ENCODE peak calls at places on chromosomes 16 and 17, in four cellular contexts. One of them, this sample, is unnamed.

GRCh38 chr17:55093358-55093757 is 124.8 kb downstream of the STXBP4 start:
- DNase-seq in K562: no peak
- DNase-seq in HepG2: no peak
- DNase-seq in GM12878: no peak
- DNase-seq in this sample: no peak

GRCh38 chr17:45038771-45039634 is 12.4 kb downstream of the DCAKD start:
- DNase-seq in HepG2: no peak
- DNase-seq in K562: no peak
- DNase-seq in GM12878: no peak
- DNase-seq in this sample: no peak

GRCh38 chr17:55284001-55284884 is 19.5 kb downstream of the HLF start:
- DNase-seq in HepG2: peak; percentile 99
- DNase-seq in K562: no peak
- DNase-seq in GM12878: no peak
- DNase-seq in this sample: no peak

GRCh38 chr16:2854700-2855309 is 3.2 kb downstream of the PRSS22 start:
- DNase-seq in K562: peak; percentile 61
- DNase-seq in GM12878: no peak
- DNase-seq in HepG2: no peak
- DNase-seq in this sample: no peak

GRCh38 chr17:7626307-7626706 is 1.3 kb downstream of the SAT2 start:
- DNase-seq in GM12878: no peak
- DNase-seq in K562: no peak
- DNase-seq in HepG2: no peak
- DNase-seq in this sample: no peak

GRCh38 chr17:61806941-61807340 is 56.4 kb downstream of the BRIP1 start:
- DNase-seq in GM12878: no peak
- DNase-seq in HepG2: no peak
- DNase-seq in K562: no peak
- DNase-seq in this sample: no peak

GRCh38 chr17:17840751-17841591 is 4.2 kb upstream of the SREBF1 start:
- DNase-seq in HepG2: peak; percentile 35
- DNase-seq in K562: no peak
- DNase-seq in GM12878: no peak
- DNase-seq in this sample: no peak

GRCh38 chr16:86568677-86569623 is 2.3 kb downstream of the FOXC2 start:
- DNase-seq in HepG2: no peak
- DNase-seq in GM12878: no peak
- DNase-seq in K562: no peak
- DNase-seq in this sample: no peak

GRCh38 chr16:76518791-76519190 is 241.6 kb downstream of the CNTNAP4 start:
- DNase-seq in K562: no peak
- DNase-seq in GM12878: no peak
- DNase-seq in HepG2: no peak
- DNase-seq in this sample: no peak

GRCh38 chr16:30028438-30029093 is 2.5 kb downstream of the TLCD3B start:
- DNase-seq in GM12878: no peak
- DNase-seq in HepG2: no peak
- DNase-seq in K562: peak; percentile 82
- DNase-seq in this sample: no peak
- TF ChIP-seq FOXK2 in GM12878: no peak
- TF ChIP-seq FOXK2 in HepG2: no peak
- TF ChIP-seq FOXK2 in K562: no peak
- TF ChIP-seq FOXK2 in this sample: no peak

GRCh38 chr17:43791589-43791988 is 11.4 kb downstream of the CFAP97D1 start:
- DNase-seq in K562: peak; percentile 48
- DNase-seq in HepG2: peak; percentile 66
- DNase-seq in GM12878: no peak
- DNase-seq in this sample: peak; percentile 39
- TF ChIP-seq FOXK2 in K562: peak; percentile 75
- TF ChIP-seq FOXK2 in HepG2: no peak
- TF ChIP-seq FOXK2 in GM12878: no peak
- TF ChIP-seq FOXK2 in this sample: no peak

GRCh38 chr17:38429476-38430100 is 1.3 kb downstream of the ARHGAP23 start:
- DNase-seq in K562: no peak
- DNase-seq in GM12878: no peak
- DNase-seq in HepG2: no peak
- DNase-seq in this sample: no peak
- TF ChIP-seq FOXK2 in K562: no peak
- TF ChIP-seq FOXK2 in GM12878: no peak
- TF ChIP-seq FOXK2 in HepG2: no peak
- TF ChIP-seq FOXK2 in this sample: no peak

DNA sequence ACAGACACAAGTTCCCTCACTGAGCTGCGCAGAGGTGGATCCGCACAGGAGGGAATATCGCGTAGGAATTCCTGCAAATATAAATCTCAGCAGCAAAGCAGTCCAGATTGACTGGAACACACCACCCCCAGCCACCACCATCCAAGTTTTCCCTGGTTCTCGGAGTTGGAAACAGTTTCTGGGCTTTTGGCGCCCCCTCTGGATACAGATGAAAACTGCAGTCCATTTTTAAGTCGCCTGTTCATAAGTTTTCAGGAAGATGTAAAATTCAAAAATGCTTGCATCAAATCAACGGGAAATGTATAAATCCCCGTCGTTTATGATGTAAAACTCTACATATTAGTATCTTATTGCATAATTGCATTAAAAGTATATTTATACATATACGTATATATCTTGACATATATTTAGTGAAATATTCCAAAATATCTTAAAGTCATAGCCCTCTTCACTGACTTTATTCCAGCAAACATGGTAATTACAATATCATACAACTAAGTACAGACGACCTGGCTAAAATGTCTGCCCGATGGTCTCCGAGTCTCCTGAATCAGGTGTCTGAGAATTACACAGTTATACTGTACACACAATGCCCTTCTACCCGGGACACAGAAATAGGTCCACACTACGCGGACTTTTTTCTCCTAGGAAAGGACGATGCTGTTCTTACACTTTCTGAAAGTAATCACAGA is 2.1 kb upstream of the SOX9 start:
- DNase-seq in K562: peak; percentile 50
- DNase-seq in HepG2: peak; percentile 75
- DNase-seq in GM12878: peak; percentile 15
- DNase-seq in this sample: peak; percentile 62
- TF ChIP-seq FOXK2 in K562: no peak
- TF ChIP-seq FOXK2 in HepG2: no peak
- TF ChIP-seq FOXK2 in GM12878: no peak
- TF ChIP-seq FOXK2 in this sample: no peak

GRCh38 chr16:54290203-54291106 is 3.9 kb upstream of the IRX3 start:
- DNase-seq in HepG2: no peak
- DNase-seq in K562: no peak
- DNase-seq in GM12878: no peak
- DNase-seq in this sample: no peak
- TF ChIP-seq FOXK2 in HepG2: no peak
- TF ChIP-seq FOXK2 in K562: no peak
- TF ChIP-seq FOXK2 in GM12878: no peak
- TF ChIP-seq FOXK2 in this sample: no peak

DNA sequence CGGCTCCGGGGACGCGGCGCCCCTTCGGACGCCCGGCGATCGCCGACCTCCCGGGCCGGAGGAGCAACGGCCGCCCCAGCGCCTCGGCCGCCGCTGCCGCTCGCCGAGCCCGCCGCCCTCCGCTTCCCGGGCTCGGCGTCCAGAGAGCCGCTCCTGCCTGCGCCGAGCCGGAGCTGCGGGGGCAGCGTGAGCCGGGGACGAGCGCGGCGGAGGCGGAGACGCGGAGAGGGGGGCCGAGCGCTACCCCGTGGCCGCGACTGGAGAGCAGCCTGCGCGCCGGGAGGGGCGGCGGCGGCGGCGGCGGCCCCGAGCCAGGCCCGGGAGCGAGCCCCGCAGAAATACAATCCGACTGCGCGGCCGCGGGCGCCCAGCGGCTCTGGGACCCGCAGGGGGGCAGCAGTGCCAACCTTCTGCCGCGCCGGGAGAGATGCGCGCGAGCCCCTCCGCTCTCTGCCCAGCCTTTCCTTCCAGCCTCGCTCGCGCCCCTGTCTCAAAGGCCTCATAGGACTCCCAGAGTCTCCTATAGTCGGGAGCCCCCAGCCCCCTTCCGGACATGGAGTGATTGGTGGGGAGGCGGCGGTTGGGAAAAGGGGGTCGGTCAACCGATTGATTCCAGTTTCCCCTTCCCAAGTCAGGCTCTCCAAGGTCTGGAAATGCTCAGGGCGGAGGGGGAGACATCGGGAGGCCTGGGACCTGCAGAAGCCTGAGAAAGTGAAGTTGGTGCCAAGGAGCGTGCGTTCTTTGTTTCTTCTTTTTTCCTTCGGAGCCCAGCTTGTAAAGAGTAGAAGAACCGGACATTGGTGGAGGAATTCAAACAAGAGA is 1.0 kb upstream of the SDK2 start:
- DNase-seq in GM12878: no peak
- DNase-seq in K562: no peak
- DNase-seq in HepG2: no peak
- DNase-seq in this sample: peak; percentile 69
- TF ChIP-seq FOXK2 in GM12878: no peak
- TF ChIP-seq FOXK2 in K562: no peak
- TF ChIP-seq FOXK2 in HepG2: no peak
- TF ChIP-seq FOXK2 in this sample: no peak

DNA sequence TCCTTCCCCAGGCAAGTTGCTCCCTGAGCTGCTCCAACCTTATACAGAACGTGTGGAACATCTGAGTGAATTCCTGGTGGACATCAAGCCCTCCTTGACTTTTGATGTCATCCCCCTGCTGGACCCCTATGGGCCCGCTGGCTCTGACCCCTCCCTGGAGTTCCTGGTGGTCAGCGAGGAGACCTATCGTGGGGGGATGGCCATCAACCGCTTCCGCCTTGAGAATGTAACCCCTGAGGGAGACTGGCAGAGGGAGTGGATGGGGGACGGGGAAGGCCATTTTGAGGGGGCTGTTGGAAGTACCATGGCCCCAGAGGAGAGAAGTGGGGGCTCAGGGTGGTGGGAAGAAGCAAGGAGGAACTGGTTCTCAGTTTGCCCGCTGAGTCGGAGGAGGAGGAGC is 2.0 kb downstream of the COASY start:
- DNase-seq in K562: no peak
- DNase-seq in HepG2: no peak
- DNase-seq in GM12878: no peak
- DNase-seq in this sample: no peak
- TF ChIP-seq FOXK2 in K562: no peak
- TF ChIP-seq FOXK2 in HepG2: no peak
- TF ChIP-seq FOXK2 in GM12878: no peak
- TF ChIP-seq FOXK2 in this sample: no peak

DNA sequence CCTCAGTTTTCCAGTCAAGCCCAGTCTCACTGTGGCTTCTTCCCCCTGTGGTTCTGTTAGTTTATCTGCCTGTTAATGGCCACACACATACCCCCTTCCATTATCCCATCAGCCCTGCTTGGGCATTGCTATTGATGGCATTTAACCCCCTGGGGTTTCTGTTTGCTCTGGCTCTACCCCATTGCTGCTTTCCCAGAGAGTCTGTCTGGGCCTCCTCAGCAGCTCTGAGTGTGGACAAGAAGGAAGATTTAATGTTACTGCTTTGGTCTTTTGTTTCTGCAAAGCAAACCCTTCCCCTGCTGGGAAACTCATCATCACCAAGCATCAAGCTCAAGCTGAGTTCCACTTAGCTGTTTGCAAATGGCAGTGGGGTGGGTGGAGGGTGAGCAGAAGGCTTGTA is 162.7 kb downstream of the CCT6B start:
- DNase-seq in HepG2: no peak
- DNase-seq in K562: no peak
- DNase-seq in GM12878: no peak
- DNase-seq in this sample: no peak
- TF ChIP-seq FOXK2 in HepG2: no peak
- TF ChIP-seq FOXK2 in K562: no peak
- TF ChIP-seq FOXK2 in GM12878: no peak
- TF ChIP-seq FOXK2 in this sample: no peak

DNA sequence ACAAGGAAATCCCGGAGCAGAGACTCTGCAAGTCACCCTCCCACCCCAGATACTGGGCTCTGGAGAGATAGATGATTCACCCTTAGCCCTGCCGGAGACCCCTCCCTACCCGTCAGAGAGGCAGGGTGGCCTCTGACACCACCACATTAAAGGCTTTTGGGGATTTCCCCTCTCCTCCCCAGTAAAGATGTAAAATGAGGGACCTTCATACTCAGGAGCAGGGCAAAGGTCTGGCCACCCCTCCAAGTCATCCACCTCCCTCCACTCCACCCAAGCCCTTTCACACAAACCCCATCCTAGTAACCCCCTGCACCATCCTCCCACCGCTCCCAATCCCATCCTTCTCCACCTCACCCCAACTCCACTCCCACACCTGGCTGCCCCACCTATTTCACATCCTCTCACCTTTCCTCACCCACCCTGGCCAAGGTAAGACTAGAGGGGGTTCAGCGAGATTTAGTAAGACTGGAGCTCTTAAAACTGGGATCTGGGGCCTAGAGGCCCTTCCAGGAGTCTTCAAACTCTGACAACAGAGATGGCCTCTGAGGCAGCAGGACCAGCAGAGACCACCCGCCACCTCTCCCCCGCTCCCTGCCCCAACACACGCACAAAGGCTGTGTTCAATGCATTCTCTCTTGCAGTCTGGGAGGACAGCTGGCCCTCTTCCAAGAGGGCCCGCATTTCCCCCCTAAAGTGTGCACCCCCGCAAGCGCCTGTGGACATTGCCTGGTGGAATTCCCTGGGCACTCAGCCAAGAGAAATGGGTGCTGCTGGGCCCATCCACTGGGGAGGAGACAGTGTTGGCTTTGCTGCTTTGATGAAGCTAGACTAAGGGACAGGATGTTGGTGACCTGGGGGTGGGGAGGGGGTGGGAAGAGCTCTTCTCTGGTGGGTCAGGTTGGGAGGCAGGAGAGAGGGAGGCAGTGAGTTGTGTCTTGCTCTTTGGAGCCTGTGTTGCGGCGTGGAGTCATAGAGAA is 1.1 kb downstream of the ABAT start:
- DNase-seq in GM12878: no peak
- DNase-seq in HepG2: peak; percentile 96
- DNase-seq in K562: no peak
- DNase-seq in this sample: no peak
- TF ChIP-seq FOXK2 in GM12878: no peak
- TF ChIP-seq FOXK2 in HepG2: no peak
- TF ChIP-seq FOXK2 in K562: no peak
- TF ChIP-seq FOXK2 in this sample: no peak

GRCh38 chr17:48513097-48513496 is 17.7 kb downstream of the HOXB1 start:
- DNase-seq in GM12878: no peak
- DNase-seq in K562: no peak
- DNase-seq in HepG2: no peak
- DNase-seq in this sample: no peak
- TF ChIP-seq FOXK2 in GM12878: no peak
- TF ChIP-seq FOXK2 in K562: no peak
- TF ChIP-seq FOXK2 in HepG2: no peak
- TF ChIP-seq FOXK2 in this sample: no peak

This sample was measured in HEK293T.